ENCODE peak calls at places on chromosomes 1 and 21, in six cellular contexts. S is IMR-90, Z is mesendoderm, L is neuronal stem cell, Q is mesenchymal stem cell, B is H1. M is an unnamed sample.

GRCh38 chr1:36859926-36860325 is 174.4 kb downstream of the GRIK3 start:
- DNase-seq in Z (no peak), Q (no peak), B (no peak), S (no peak), L (no peak), M (no peak)

GRCh38 chr1:52904590-52905375 is 16.8 kb downstream of the ECHDC2 start:
- DNase-seq in L (no peak), B (peak; percentile 38), Z (peak; percentile 68), Q (no peak), S (no peak), M (peak; percentile 81)

GRCh38 chr21:16455526-16455925 is 725.7 kb downstream of the USP25 start:
- DNase-seq in Z (no peak), Q (no peak), B (no peak), S (no peak), L (no peak), M (no peak)

GRCh38 chr21:37207441-37208009 is 59.6 kb downstream of the VPS26C start:
- DNase-seq in L (no peak), Z (no peak), S (no peak), Q (no peak), B (no peak), M (no peak)

GRCh38 chr1:110548381-110548780 is 29.4 kb upstream of the KCNA10 start:
- DNase-seq in Q (peak; percentile 18), L (no peak), S (peak; percentile 8), B (no peak), Z (peak; percentile 65), M (peak; percentile 61)

GRCh38 chr1:112852276-112852675 is 103.7 kb downstream of the SLC16A1 start:
- DNase-seq in Q (no peak), B (no peak), S (no peak), Z (no peak), L (no peak), M (no peak)

GRCh38 chr21:32322103-32322502 is 23.4 kb downstream of the MRAP start:
- DNase-seq in L (no peak), B (no peak), Q (no peak), S (no peak), Z (no peak), M (no peak)

GRCh38 chr1:23718482-23718881 is 24.8 kb upstream of the ELOA start:
- DNase-seq in B (peak; percentile 59), Z (peak; percentile 94), Q (peak; percentile 76), L (peak; percentile 48), S (peak; percentile 50), M (peak; percentile 85)

GRCh38 chr1:160781914-160782689 is 13.9 kb upstream of the LY9 start:
- DNase-seq in Z (no peak), L (no peak), B (no peak), Q (no peak), S (no peak), M (no peak)

GRCh38 chr1:52725903-52726264 is 369 bp upstream of the ZYG11B start:
- DNase-seq in S (no peak), L (no peak), Q (no peak), Z (no peak), B (no peak), M (no peak)

GRCh38 chr1:93908394-93909145 is 660 bp downstream of the GCLM start:
- DNase-seq in B (no peak), S (no peak), Z (peak; percentile 49), L (peak; percentile 21), Q (no peak), M (peak; percentile 53)

DNA sequence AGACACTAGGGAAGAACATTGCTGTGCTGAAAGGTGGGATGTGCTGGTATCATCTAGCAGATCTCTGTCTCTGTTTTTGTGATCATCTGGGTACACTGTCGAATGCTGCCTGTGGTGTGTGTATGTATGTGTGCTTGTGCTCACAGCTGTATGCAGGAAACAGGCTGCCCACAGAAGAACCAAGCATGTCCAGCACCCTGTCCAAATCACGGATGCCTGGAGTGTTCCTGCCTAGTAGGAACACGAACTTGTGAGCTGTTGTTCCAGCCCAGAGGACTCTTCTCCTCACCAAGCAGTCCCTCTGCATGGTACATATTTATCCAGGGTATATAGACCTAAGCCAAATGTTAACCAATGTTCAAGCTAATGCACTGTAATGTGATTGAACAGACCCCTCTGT is 1.6 kb downstream of the BRINP2 start:
- DNase-seq in Z (no peak), S (no peak), Q (no peak), B (no peak), L (no peak), M (no peak)
- H2BK15ac ChIP-seq in Z (no peak overlapping the region), S (no peak overlapping the region), Q (no peak overlapping the region), B (no peak overlapping the region), L (no peak overlapping the region), M (no peak overlapping the region)

DNA sequence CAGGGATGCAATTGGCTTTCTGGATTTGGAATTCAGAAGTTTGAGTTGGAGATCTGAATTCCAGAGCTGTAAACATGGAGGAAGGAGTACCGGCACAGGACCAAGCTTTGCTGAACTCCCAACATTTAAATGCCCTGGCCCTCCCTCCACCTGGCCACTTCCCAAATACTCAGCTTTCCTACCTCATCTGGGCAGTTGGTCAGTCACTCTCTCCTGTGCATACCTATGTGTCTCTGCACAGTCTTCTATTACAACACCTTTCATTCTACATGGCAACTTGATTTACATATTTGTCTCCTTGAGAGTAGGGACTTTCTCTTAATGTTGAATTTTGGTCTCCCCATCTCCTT is 6.1 kb upstream of the KHDRBS1 start:
- DNase-seq in Q (no peak), B (no peak), L (no peak), Z (no peak), S (no peak), M (no peak)
- H2BK15ac ChIP-seq in Q (no peak overlapping the region), B (no peak overlapping the region), L (no peak overlapping the region), Z (no peak overlapping the region), S (no peak overlapping the region), M (no peak overlapping the region)

GRCh38 chr1:114627107-114627506 is 42.7 kb downstream of the DENND2C start:
- DNase-seq in Z (no peak), Q (no peak), L (no peak), S (no peak), B (no peak), M (no peak)
- H2BK15ac ChIP-seq in Z (no peak overlapping the region), Q (no peak overlapping the region), L (no peak overlapping the region), S (no peak overlapping the region), B (no peak overlapping the region), M (no peak overlapping the region)

DNA sequence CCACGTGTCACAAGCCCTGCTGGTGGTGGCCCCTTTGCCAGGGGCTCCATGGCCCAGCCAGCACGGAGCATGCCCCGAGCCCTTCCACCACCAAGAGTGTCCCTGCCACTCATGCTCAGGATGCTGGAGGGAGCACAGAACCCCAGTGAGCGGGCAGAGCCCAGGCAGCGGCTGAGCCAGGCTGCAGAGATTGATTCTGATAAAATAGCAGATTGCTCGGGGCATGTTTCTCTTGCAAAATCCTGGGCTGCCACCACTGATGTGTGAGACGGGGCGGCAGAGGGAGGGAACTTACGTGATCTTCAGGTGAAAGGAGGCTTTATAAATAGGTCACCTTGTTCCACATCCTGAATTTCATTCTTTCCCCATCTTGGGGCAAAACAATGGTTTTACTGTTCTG is 53.2 kb downstream of the SPSB1 start:
- DNase-seq in B (no peak), Q (no peak), L (no peak), Z (no peak), S (no peak), M (no peak)
- H2BK15ac ChIP-seq in B (no peak overlapping the region), Q (no peak overlapping the region), L (no peak overlapping the region), Z (no peak overlapping the region), S (no peak overlapping the region), M (no peak overlapping the region)

M was measured in H9.